ENCODE peak calls at places on chromosomes 12 and 14, in four cellular contexts. One of them, this sample, is unnamed.

GRCh38 chr12:132265056-132265800 is 64.2 kb downstream of the GALNT9 start:
- DNase-seq in choroid plexus epithelial cell: no peak
- DNase-seq in stimulated activated CD4-positive, alpha-beta T cell treated with anti-CD3 and anti-CD28 coated beads, Interleukin-12 subunit alpha, Interleukin-12 subunit beta, amount 100 ng/mL, for 48 hours: no peak
- DNase-seq in OCI-M1: no peak
- DNase-seq in this sample: no peak

GRCh38 chr12:24798335-24798734 is 150.6 kb downstream of the BCAT1 start:
- DNase-seq in choroid plexus epithelial cell: no peak
- DNase-seq in stimulated activated CD4-positive, alpha-beta T cell treated with anti-CD3 and anti-CD28 coated beads, Interleukin-12 subunit alpha, Interleukin-12 subunit beta, amount 100 ng/mL, for 48 hours: no peak
- DNase-seq in OCI-M1: peak
- DNase-seq in this sample: peak

GRCh38 chr14:78088941-78089340 is 81.2 kb upstream of the NRXN3 start:
- DNase-seq in choroid plexus epithelial cell: no peak
- DNase-seq in stimulated activated CD4-positive, alpha-beta T cell treated with anti-CD3 and anti-CD28 coated beads, Interleukin-12 subunit alpha, Interleukin-12 subunit beta, amount 100 ng/mL, for 48 hours: no peak
- DNase-seq in OCI-M1: peak
- DNase-seq in this sample: no peak

GRCh38 chr12:121494093-121494787 is 86.6 kb downstream of the KDM2B start:
- DNase-seq in choroid plexus epithelial cell: peak
- DNase-seq in stimulated activated CD4-positive, alpha-beta T cell treated with anti-CD3 and anti-CD28 coated beads, Interleukin-12 subunit alpha, Interleukin-12 subunit beta, amount 100 ng/mL, for 48 hours: peak
- DNase-seq in OCI-M1: peak
- DNase-seq in this sample: no peak

GRCh38 chr14:29645117-29645516 is 282.5 kb downstream of the PRKD1 start:
- DNase-seq in choroid plexus epithelial cell: no peak
- DNase-seq in stimulated activated CD4-positive, alpha-beta T cell treated with anti-CD3 and anti-CD28 coated beads, Interleukin-12 subunit alpha, Interleukin-12 subunit beta, amount 100 ng/mL, for 48 hours: no peak
- DNase-seq in OCI-M1: peak
- DNase-seq in this sample: no peak

GRCh38 chr12:52819021-52819420 is 5.1 kb upstream of the KRT4 start:
- DNase-seq in choroid plexus epithelial cell: no peak
- DNase-seq in stimulated activated CD4-positive, alpha-beta T cell treated with anti-CD3 and anti-CD28 coated beads, Interleukin-12 subunit alpha, Interleukin-12 subunit beta, amount 100 ng/mL, for 48 hours: no peak
- DNase-seq in OCI-M1: no peak
- DNase-seq in this sample: no peak

GRCh38 chr12:68786929-68787328 is 21.0 kb upstream of the MDM2 start:
- DNase-seq in choroid plexus epithelial cell: peak
- DNase-seq in stimulated activated CD4-positive, alpha-beta T cell treated with anti-CD3 and anti-CD28 coated beads, Interleukin-12 subunit alpha, Interleukin-12 subunit beta, amount 100 ng/mL, for 48 hours: no peak
- DNase-seq in OCI-M1: peak
- DNase-seq in this sample: no peak

GRCh38 chr14:22883191-22883976 is at the start of gene REM2:
- DNase-seq in choroid plexus epithelial cell: no peak
- DNase-seq in stimulated activated CD4-positive, alpha-beta T cell treated with anti-CD3 and anti-CD28 coated beads, Interleukin-12 subunit alpha, Interleukin-12 subunit beta, amount 100 ng/mL, for 48 hours: no peak
- DNase-seq in OCI-M1: no peak
- DNase-seq in this sample: no peak

GRCh38 chr14:105894125-105894977 is 368.0 kb downstream of the TMEM121 start:
- DNase-seq in choroid plexus epithelial cell: no peak
- DNase-seq in stimulated activated CD4-positive, alpha-beta T cell treated with anti-CD3 and anti-CD28 coated beads, Interleukin-12 subunit alpha, Interleukin-12 subunit beta, amount 100 ng/mL, for 48 hours: no peak
- DNase-seq in OCI-M1: no peak
- DNase-seq in this sample: no peak

GRCh38 chr12:13950502-13950901 is 30.9 kb downstream of the GRIN2B start:
- DNase-seq in choroid plexus epithelial cell: no peak
- DNase-seq in stimulated activated CD4-positive, alpha-beta T cell treated with anti-CD3 and anti-CD28 coated beads, Interleukin-12 subunit alpha, Interleukin-12 subunit beta, amount 100 ng/mL, for 48 hours: no peak
- DNase-seq in OCI-M1: no peak
- DNase-seq in this sample: no peak

GRCh38 chr12:113056631-113057488 is at the start of gene DTX1:
- DNase-seq in choroid plexus epithelial cell: no peak
- DNase-seq in stimulated activated CD4-positive, alpha-beta T cell treated with anti-CD3 and anti-CD28 coated beads, Interleukin-12 subunit alpha, Interleukin-12 subunit beta, amount 100 ng/mL, for 48 hours: peak
- DNase-seq in OCI-M1: no peak
- DNase-seq in this sample: no peak

GRCh38 chr14:32682219-32682618 is 256.5 kb upstream of the NPAS3 start:
- DNase-seq in choroid plexus epithelial cell: no peak
- DNase-seq in stimulated activated CD4-positive, alpha-beta T cell treated with anti-CD3 and anti-CD28 coated beads, Interleukin-12 subunit alpha, Interleukin-12 subunit beta, amount 100 ng/mL, for 48 hours: no peak
- DNase-seq in OCI-M1: peak
- DNase-seq in this sample: no peak

GRCh38 chr14:22850944-22851790 is 14.8 kb downstream of the MMP14 start:
- DNase-seq in choroid plexus epithelial cell: peak
- DNase-seq in stimulated activated CD4-positive, alpha-beta T cell treated with anti-CD3 and anti-CD28 coated beads, Interleukin-12 subunit alpha, Interleukin-12 subunit beta, amount 100 ng/mL, for 48 hours: no peak
- DNase-seq in OCI-M1: no peak
- DNase-seq in this sample: no peak

GRCh38 chr12:57700317-57700716 is 6.4 kb downstream of the OS9 start:
- DNase-seq in choroid plexus epithelial cell: no peak
- DNase-seq in stimulated activated CD4-positive, alpha-beta T cell treated with anti-CD3 and anti-CD28 coated beads, Interleukin-12 subunit alpha, Interleukin-12 subunit beta, amount 100 ng/mL, for 48 hours: no peak
- DNase-seq in OCI-M1: no peak
- DNase-seq in this sample: no peak

GRCh38 chr14:92481386-92481785 is 32.2 kb upstream of the RIN3 start:
- DNase-seq in choroid plexus epithelial cell: peak
- DNase-seq in stimulated activated CD4-positive, alpha-beta T cell treated with anti-CD3 and anti-CD28 coated beads, Interleukin-12 subunit alpha, Interleukin-12 subunit beta, amount 100 ng/mL, for 48 hours: no peak
- DNase-seq in OCI-M1: no peak
- DNase-seq in this sample: no peak

GRCh38 chr12:114018669-114019068 is 52.5 kb upstream of the RBM19 start:
- DNase-seq in choroid plexus epithelial cell: peak
- DNase-seq in stimulated activated CD4-positive, alpha-beta T cell treated with anti-CD3 and anti-CD28 coated beads, Interleukin-12 subunit alpha, Interleukin-12 subunit beta, amount 100 ng/mL, for 48 hours: no peak
- DNase-seq in OCI-M1: no peak
- DNase-seq in this sample: no peak

GRCh38 chr12:11577658-11578260 is 71.7 kb upstream of the ETV6 start:
- DNase-seq in choroid plexus epithelial cell: peak
- DNase-seq in stimulated activated CD4-positive, alpha-beta T cell treated with anti-CD3 and anti-CD28 coated beads, Interleukin-12 subunit alpha, Interleukin-12 subunit beta, amount 100 ng/mL, for 48 hours: no peak
- DNase-seq in OCI-M1: no peak
- DNase-seq in this sample: no peak

GRCh38 chr12:3116106-3116898 is 39.1 kb downstream of the TSPAN9 start:
- DNase-seq in choroid plexus epithelial cell: peak
- DNase-seq in stimulated activated CD4-positive, alpha-beta T cell treated with anti-CD3 and anti-CD28 coated beads, Interleukin-12 subunit alpha, Interleukin-12 subunit beta, amount 100 ng/mL, for 48 hours: no peak
- DNase-seq in OCI-M1: no peak
- DNase-seq in this sample: no peak

GRCh38 chr12:92158711-92159534 is 13.3 kb upstream of the BTG1 start:
- DNase-seq in choroid plexus epithelial cell: no peak
- DNase-seq in stimulated activated CD4-positive, alpha-beta T cell treated with anti-CD3 and anti-CD28 coated beads, Interleukin-12 subunit alpha, Interleukin-12 subunit beta, amount 100 ng/mL, for 48 hours: no peak
- DNase-seq in OCI-M1: no peak
- DNase-seq in this sample: no peak

GRCh38 chr12:90896164-90896563 is 58.8 kb downstream of the CCER1 start:
- DNase-seq in choroid plexus epithelial cell: peak
- DNase-seq in stimulated activated CD4-positive, alpha-beta T cell treated with anti-CD3 and anti-CD28 coated beads, Interleukin-12 subunit alpha, Interleukin-12 subunit beta, amount 100 ng/mL, for 48 hours: no peak
- DNase-seq in OCI-M1: no peak
- DNase-seq in this sample: no peak

GRCh38 chr12:43309845-43310405 is 242.1 kb downstream of the ADAMTS20 start:
- DNase-seq in choroid plexus epithelial cell: peak
- DNase-seq in stimulated activated CD4-positive, alpha-beta T cell treated with anti-CD3 and anti-CD28 coated beads, Interleukin-12 subunit alpha, Interleukin-12 subunit beta, amount 100 ng/mL, for 48 hours: no peak
- DNase-seq in OCI-M1: peak
- DNase-seq in this sample: no peak

GRCh38 chr12:122130150-122130549 is 43.9 kb downstream of the IL31 start:
- DNase-seq in choroid plexus epithelial cell: peak
- DNase-seq in stimulated activated CD4-positive, alpha-beta T cell treated with anti-CD3 and anti-CD28 coated beads, Interleukin-12 subunit alpha, Interleukin-12 subunit beta, amount 100 ng/mL, for 48 hours: no peak
- DNase-seq in OCI-M1: no peak
- DNase-seq in this sample: no peak

GRCh38 chr14:77889971-77890442 is 90.1 kb downstream of the ADCK1 start:
- DNase-seq in choroid plexus epithelial cell: peak
- DNase-seq in stimulated activated CD4-positive, alpha-beta T cell treated with anti-CD3 and anti-CD28 coated beads, Interleukin-12 subunit alpha, Interleukin-12 subunit beta, amount 100 ng/mL, for 48 hours: no peak
- DNase-seq in OCI-M1: peak
- DNase-seq in this sample: no peak

GRCh38 chr12:102232446-102232845 is 34.8 kb upstream of the PMCH start:
- DNase-seq in choroid plexus epithelial cell: no peak
- DNase-seq in stimulated activated CD4-positive, alpha-beta T cell treated with anti-CD3 and anti-CD28 coated beads, Interleukin-12 subunit alpha, Interleukin-12 subunit beta, amount 100 ng/mL, for 48 hours: no peak
- DNase-seq in OCI-M1: no peak
- DNase-seq in this sample: no peak

GRCh38 chr14:36028218-36028617 is 148.3 kb downstream of the PTCSC3 start:
- DNase-seq in choroid plexus epithelial cell: no peak
- DNase-seq in stimulated activated CD4-positive, alpha-beta T cell treated with anti-CD3 and anti-CD28 coated beads, Interleukin-12 subunit alpha, Interleukin-12 subunit beta, amount 100 ng/mL, for 48 hours: no peak
- DNase-seq in OCI-M1: no peak
- DNase-seq in this sample: no peak

GRCh38 chr14:22770481-22771187 is 4.1 kb downstream of the OXA1L start:
- DNase-seq in choroid plexus epithelial cell: no peak
- DNase-seq in stimulated activated CD4-positive, alpha-beta T cell treated with anti-CD3 and anti-CD28 coated beads, Interleukin-12 subunit alpha, Interleukin-12 subunit beta, amount 100 ng/mL, for 48 hours: no peak
- DNase-seq in OCI-M1: no peak
- DNase-seq in this sample: no peak

GRCh38 chr12:117685115-117685926 is 283.5 kb downstream of the KSR2 start:
- DNase-seq in choroid plexus epithelial cell: no peak
- DNase-seq in stimulated activated CD4-positive, alpha-beta T cell treated with anti-CD3 and anti-CD28 coated beads, Interleukin-12 subunit alpha, Interleukin-12 subunit beta, amount 100 ng/mL, for 48 hours: no peak
- DNase-seq in OCI-M1: peak
- DNase-seq in this sample: no peak